ENCODE peak calls at places on chromosomes 11 and 22, in six cellular contexts. One of them, this sample, is unnamed.

GRCh38 chr22:25942989-25943411 is 201.0 kb downstream of the MYO18B start:
- DNase-seq in HCT116: no peak
- DNase-seq in mammary epithelial cell: no peak
- DNase-seq in astrocyte: no peak
- DNase-seq in PC-3: no peak
- DNase-seq in PC-9: no peak
- DNase-seq in this sample: peak

GRCh38 chr22:46467006-46467405 is 70.4 kb downstream of the CELSR1 start:
- DNase-seq in PC-9: no peak
- DNase-seq in mammary epithelial cell: no peak
- DNase-seq in HCT116: no peak
- DNase-seq in astrocyte: no peak
- DNase-seq in PC-3: no peak
- DNase-seq in this sample: no peak

GRCh38 chr11:78935408-78936101 is 360.9 kb upstream of the NARS2 start:
- DNase-seq in PC-3: no peak
- DNase-seq in PC-9: no peak
- DNase-seq in HCT116: no peak
- DNase-seq in astrocyte: no peak
- DNase-seq in mammary epithelial cell: no peak
- DNase-seq in this sample: no peak

GRCh38 chr11:22466809-22467208 is 128.6 kb downstream of the SLC17A6 start:
- DNase-seq in PC-3: peak
- DNase-seq in mammary epithelial cell: peak
- DNase-seq in PC-9: no peak
- DNase-seq in astrocyte: peak
- DNase-seq in HCT116: peak
- DNase-seq in this sample: no peak

GRCh38 chr22:38068641-38069371 is 11.6 kb downstream of the PICK1 start:
- DNase-seq in HCT116: no peak
- DNase-seq in PC-3: no peak
- DNase-seq in astrocyte: no peak
- DNase-seq in PC-9: no peak
- DNase-seq in mammary epithelial cell: no peak
- DNase-seq in this sample: no peak

GRCh38 chr11:858053-858992 is 15.7 kb downstream of the TSPAN4 start:
- DNase-seq in PC-3: no peak
- DNase-seq in PC-9: no peak
- DNase-seq in astrocyte: no peak
- DNase-seq in HCT116: no peak
- DNase-seq in mammary epithelial cell: no peak
- DNase-seq in this sample: no peak

GRCh38 chr22:20380486-20380885 is 13.5 kb upstream of the ZNF74 start:
- DNase-seq in HCT116: no peak
- DNase-seq in PC-9: no peak
- DNase-seq in mammary epithelial cell: peak
- DNase-seq in astrocyte: no peak
- DNase-seq in PC-3: no peak
- DNase-seq in this sample: no peak

GRCh38 chr22:17896552-17896951 is 122.3 kb upstream of the BID start:
- DNase-seq in mammary epithelial cell: no peak
- DNase-seq in astrocyte: no peak
- DNase-seq in PC-3: no peak
- DNase-seq in HCT116: no peak
- DNase-seq in PC-9: no peak
- DNase-seq in this sample: peak

GRCh38 chr22:32378703-32379272 is 21.1 kb downstream of the RFPL3 start:
- DNase-seq in PC-3: peak
- DNase-seq in HCT116: peak
- DNase-seq in mammary epithelial cell: peak
- DNase-seq in astrocyte: no peak
- DNase-seq in PC-9: peak
- DNase-seq in this sample: peak

GRCh38 chr11:125343732-125344131 is 152.3 kb downstream of the FEZ1 start:
- DNase-seq in astrocyte: peak
- DNase-seq in HCT116: no peak
- DNase-seq in PC-3: no peak
- DNase-seq in mammary epithelial cell: no peak
- DNase-seq in PC-9: no peak
- DNase-seq in this sample: no peak

GRCh38 chr22:43811777-43812148 is 342 bp downstream of the EFCAB6 start:
- DNase-seq in PC-9: no peak
- DNase-seq in astrocyte: peak
- DNase-seq in PC-3: peak
- DNase-seq in HCT116: no peak
- DNase-seq in mammary epithelial cell: peak
- DNase-seq in this sample: peak

GRCh38 chr22:17855891-17856290 is 81.6 kb upstream of the BID start:
- DNase-seq in PC-9: no peak
- DNase-seq in PC-3: no peak
- DNase-seq in mammary epithelial cell: no peak
- DNase-seq in HCT116: no peak
- DNase-seq in astrocyte: no peak
- DNase-seq in this sample: no peak

GRCh38 chr11:90218606-90219005 is 4.2 kb downstream of the CHORDC1 start:
- DNase-seq in HCT116: no peak
- DNase-seq in PC-3: no peak
- DNase-seq in mammary epithelial cell: no peak
- DNase-seq in astrocyte: no peak
- DNase-seq in PC-9: no peak
- DNase-seq in this sample: no peak

GRCh38 chr11:120801801-120802689 is 221.9 kb upstream of the TBCEL start:
- DNase-seq in mammary epithelial cell: peak
- DNase-seq in PC-3: peak
- DNase-seq in HCT116: peak
- DNase-seq in astrocyte: peak
- DNase-seq in PC-9: peak
- DNase-seq in this sample: peak

GRCh38 chr11:12832828-12833227 is 158.6 kb downstream of the TEAD1 start:
- DNase-seq in PC-3: no peak
- DNase-seq in astrocyte: no peak
- DNase-seq in HCT116: no peak
- DNase-seq in PC-9: no peak
- DNase-seq in mammary epithelial cell: no peak
- DNase-seq in this sample: no peak

GRCh38 chr22:21641417-21641794 is 696 bp upstream of the SDF2L1 start:
- DNase-seq in PC-3: peak
- DNase-seq in mammary epithelial cell: peak
- DNase-seq in PC-9: peak
- DNase-seq in astrocyte: no peak
- DNase-seq in HCT116: no peak
- DNase-seq in this sample: no peak

GRCh38 chr11:69664103-69664775 is 10.9 kb downstream of the LTO1 start:
- DNase-seq in PC-3: no peak
- DNase-seq in HCT116: no peak
- DNase-seq in mammary epithelial cell: no peak
- DNase-seq in PC-9: no peak
- DNase-seq in astrocyte: no peak
- DNase-seq in this sample: no peak

GRCh38 chr11:100640646-100641045 is 46.4 kb upstream of the ARHGAP42 start:
- DNase-seq in PC-9: no peak
- DNase-seq in mammary epithelial cell: no peak
- DNase-seq in astrocyte: no peak
- DNase-seq in PC-3: no peak
- DNase-seq in HCT116: no peak
- DNase-seq in this sample: peak

GRCh38 chr11:6608011-6608410 is 4.0 kb downstream of the TAF10 start:
- DNase-seq in astrocyte: no peak
- DNase-seq in mammary epithelial cell: no peak
- DNase-seq in PC-3: no peak
- DNase-seq in PC-9: no peak
- DNase-seq in HCT116: no peak
- DNase-seq in this sample: no peak

GRCh38 chr22:46525681-46526483 is 11.5 kb downstream of the CELSR1 start:
- DNase-seq in PC-9: peak
- DNase-seq in PC-3: peak
- DNase-seq in HCT116: no peak
- DNase-seq in mammary epithelial cell: peak
- DNase-seq in astrocyte: no peak
- DNase-seq in this sample: no peak

GRCh38 chr11:60469723-60470122 is 14.1 kb downstream of the MS4A1 start:
- DNase-seq in mammary epithelial cell: no peak
- DNase-seq in HCT116: no peak
- DNase-seq in astrocyte: no peak
- DNase-seq in PC-9: no peak
- DNase-seq in PC-3: peak
- DNase-seq in this sample: no peak

GRCh38 chr11:71244116-71244815 is 8.1 kb downstream of the SHANK2 start:
- DNase-seq in HCT116: no peak
- DNase-seq in astrocyte: no peak
- DNase-seq in mammary epithelial cell: no peak
- DNase-seq in PC-9: no peak
- DNase-seq in PC-3: no peak
- DNase-seq in this sample: no peak

GRCh38 chr11:102836290-102836875 is 7.0 kb downstream of the MMP3 start:
- DNase-seq in PC-3: peak
- DNase-seq in HCT116: no peak
- DNase-seq in mammary epithelial cell: peak
- DNase-seq in PC-9: peak
- DNase-seq in astrocyte: peak
- DNase-seq in this sample: no peak

GRCh38 chr11:57301711-57302423 is 22.9 kb downstream of the TNKS1BP1 start:
- DNase-seq in PC-3: no peak
- DNase-seq in HCT116: no peak
- DNase-seq in astrocyte: no peak
- DNase-seq in PC-9: no peak
- DNase-seq in mammary epithelial cell: no peak
- DNase-seq in this sample: no peak

GRCh38 chr11:121032546-121032945 is 8.6 kb downstream of the TBCEL start:
- DNase-seq in HCT116: no peak
- DNase-seq in PC-3: peak
- DNase-seq in astrocyte: no peak
- DNase-seq in mammary epithelial cell: no peak
- DNase-seq in PC-9: peak
- DNase-seq in this sample: no peak

GRCh38 chr11:115379528-115379927 is 124.7 kb downstream of the CADM1 start:
- DNase-seq in mammary epithelial cell: no peak
- DNase-seq in PC-3: no peak
- DNase-seq in PC-9: no peak
- DNase-seq in astrocyte: no peak
- DNase-seq in HCT116: no peak
- DNase-seq in this sample: no peak

GRCh38 chr11:34030386-34030785 is 21.1 kb upstream of the CAPRIN1 start:
- DNase-seq in PC-9: peak
- DNase-seq in HCT116: no peak
- DNase-seq in mammary epithelial cell: peak
- DNase-seq in astrocyte: no peak
- DNase-seq in PC-3: no peak
- DNase-seq in this sample: no peak

GRCh38 chr22:39252461-39253391 is 7.9 kb upstream of the PDGFB start:
- DNase-seq in HCT116: no peak
- DNase-seq in PC-9: peak
- DNase-seq in PC-3: peak
- DNase-seq in astrocyte: no peak
- DNase-seq in mammary epithelial cell: no peak
- DNase-seq in this sample: no peak
- H3K27ac ChIP-seq in HCT116: peak
- H3K27ac ChIP-seq in PC-9: peak
- H3K27ac ChIP-seq in PC-3: peak
- H3K27ac ChIP-seq in astrocyte: peak
- H3K27ac ChIP-seq in mammary epithelial cell: no peak
- H3K27ac ChIP-seq in this sample: no peak

GRCh38 chr22:31107206-31108118 is at the start of gene SELENOM:
- DNase-seq in PC-3: peak
- DNase-seq in astrocyte: peak
- DNase-seq in PC-9: peak
- DNase-seq in HCT116: peak
- DNase-seq in mammary epithelial cell: peak
- DNase-seq in this sample: peak
- TF ChIP-seq EZH2 in PC-3: no peak
- TF ChIP-seq EZH2 in astrocyte: no peak
- TF ChIP-seq EZH2 in PC-9: no peak
- TF ChIP-seq EZH2 in HCT116: no peak
- TF ChIP-seq EZH2 in mammary epithelial cell: no peak
- TF ChIP-seq EZH2 in this sample: no peak

GRCh38 chr11:61947486-61948210 is 2.5 kb upstream of the BEST1 start:
- DNase-seq in mammary epithelial cell: peak
- DNase-seq in HCT116: peak
- DNase-seq in PC-3: peak
- DNase-seq in PC-9: peak
- DNase-seq in astrocyte: peak
- DNase-seq in this sample: peak
- H3K27ac ChIP-seq in mammary epithelial cell: no peak
- H3K27ac ChIP-seq in HCT116: no peak
- H3K27ac ChIP-seq in PC-3: no peak
- H3K27ac ChIP-seq in PC-9: no peak
- H3K27ac ChIP-seq in astrocyte: no peak
- H3K27ac ChIP-seq in this sample: peak

GRCh38 chr11:2929880-2930704 is 872 bp upstream of the PHLDA2 start:
- DNase-seq in mammary epithelial cell: peak
- DNase-seq in HCT116: peak
- DNase-seq in PC-3: peak
- DNase-seq in PC-9: peak
- DNase-seq in astrocyte: no peak
- DNase-seq in this sample: peak

GRCh38 chr11:2927493-2927800 is 1.8 kb downstream of the PHLDA2 start:
- DNase-seq in PC-3: no peak
- DNase-seq in astrocyte: no peak
- DNase-seq in HCT116: no peak
- DNase-seq in PC-9: no peak
- DNase-seq in mammary epithelial cell: no peak
- DNase-seq in this sample: no peak

GRCh38 chr11:2929511-2929879 is 275 bp upstream of the PHLDA2 start:
- DNase-seq in astrocyte: peak
- DNase-seq in PC-3: peak
- DNase-seq in PC-9: peak
- DNase-seq in HCT116: peak
- DNase-seq in mammary epithelial cell: peak
- DNase-seq in this sample: peak

GRCh38 chr11:2927851-2928604 is 1.2 kb downstream of the PHLDA2 start:
- DNase-seq in PC-9: peak
- DNase-seq in astrocyte: no peak
- DNase-seq in HCT116: no peak
- DNase-seq in mammary epithelial cell: peak
- DNase-seq in PC-3: peak
- DNase-seq in this sample: peak

DNA sequence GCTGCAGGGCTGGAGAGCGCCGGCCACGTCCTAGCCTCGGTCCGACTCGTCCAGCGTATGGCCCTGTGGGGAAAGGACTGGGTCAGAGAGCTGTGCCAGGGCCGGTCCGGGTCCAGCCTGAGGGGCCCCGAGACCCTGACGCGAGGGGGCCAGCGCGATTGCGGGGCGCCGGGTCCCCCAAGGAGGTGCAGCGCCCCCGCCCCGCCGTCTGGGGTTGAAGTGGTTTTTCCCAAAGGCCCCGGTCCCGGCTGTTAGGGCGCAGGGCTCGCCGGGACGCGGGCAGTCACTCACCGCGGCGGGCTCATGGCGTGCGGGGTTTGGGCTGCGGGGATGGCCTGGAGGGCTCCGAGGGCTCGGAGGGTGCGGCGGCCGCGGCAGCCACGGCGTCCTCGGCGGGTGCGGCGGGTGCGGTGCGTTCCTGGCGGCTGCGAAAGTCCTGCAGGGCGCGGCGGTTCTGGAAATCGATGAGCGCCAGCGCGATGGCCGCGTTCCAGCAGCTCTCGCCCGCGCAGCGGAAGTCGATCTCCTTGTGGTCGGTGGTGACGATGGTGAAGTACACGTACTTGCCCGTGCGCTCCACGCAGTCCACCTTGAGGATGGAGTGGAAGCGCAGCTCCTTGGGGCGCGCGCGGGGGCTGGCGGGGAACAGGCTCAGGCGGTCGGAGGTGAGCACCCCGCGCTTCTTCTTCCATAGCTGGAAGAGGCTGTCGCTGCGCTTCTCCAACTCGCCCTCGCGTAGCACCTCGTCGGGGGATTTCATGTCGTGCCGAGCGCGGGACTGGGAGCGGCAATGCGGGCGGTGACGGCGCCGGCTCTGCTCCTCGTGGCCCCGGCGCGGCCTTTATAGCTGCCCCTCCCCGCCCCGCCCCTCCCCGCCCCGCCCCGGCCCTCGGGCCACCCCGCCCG is at the start of gene PHLDA2:
- DNase-seq in mammary epithelial cell: peak
- DNase-seq in PC-9: no peak
- DNase-seq in PC-3: peak
- DNase-seq in HCT116: peak
- DNase-seq in astrocyte: peak
- DNase-seq in this sample: peak
- TF ChIP-seq EZH2 in mammary epithelial cell: no peak
- TF ChIP-seq EZH2 in PC-9: no peak
- TF ChIP-seq EZH2 in PC-3: no peak
- TF ChIP-seq EZH2 in HCT116: no peak
- TF ChIP-seq EZH2 in astrocyte: no peak
- TF ChIP-seq EZH2 in this sample: no peak